ENCODE peak calls at places on chromosome 14, in eight cellular contexts. One of them, this sample, is unnamed.

GRCh38 chr14:22657861-22658260 is 13.7 kb upstream of the OR6J1 start:
- DNase-seq in K562: no peak
- DNase-seq in Peyer's patch: no peak
- DNase-seq in A549: no peak
- DNase-seq in sigmoid colon: no peak
- DNase-seq in HCT116: no peak
- DNase-seq in stomach: no peak
- DNase-seq in suprapubic skin: no peak
- DNase-seq in this sample: peak

GRCh38 chr14:105075364-105076295 is 10.4 kb upstream of the GPR132 start:
- DNase-seq in K562: peak
- DNase-seq in Peyer's patch: peak
- DNase-seq in A549: no peak
- DNase-seq in sigmoid colon: peak
- DNase-seq in HCT116: no peak
- DNase-seq in stomach: no peak
- DNase-seq in suprapubic skin: no peak
- DNase-seq in this sample: peak

GRCh38 chr14:65231286-65231980 is 129.1 kb upstream of the MAX start:
- DNase-seq in K562: no peak
- DNase-seq in Peyer's patch: no peak
- DNase-seq in A549: no peak
- DNase-seq in sigmoid colon: no peak
- DNase-seq in HCT116: no peak
- DNase-seq in stomach: no peak
- DNase-seq in suprapubic skin: no peak
- DNase-seq in this sample: no peak

GRCh38 chr14:73973497-73973896 is 23.4 kb downstream of the COQ6 start:
- DNase-seq in K562: no peak
- DNase-seq in Peyer's patch: no peak
- DNase-seq in A549: no peak
- DNase-seq in sigmoid colon: no peak
- DNase-seq in HCT116: no peak
- DNase-seq in stomach: no peak
- DNase-seq in suprapubic skin: no peak
- DNase-seq in this sample: peak

GRCh38 chr14:53054457-53054856 is 98.7 kb downstream of the DDHD1 start:
- DNase-seq in K562: no peak
- DNase-seq in Peyer's patch: no peak
- DNase-seq in A549: no peak
- DNase-seq in sigmoid colon: no peak
- DNase-seq in HCT116: no peak
- DNase-seq in stomach: no peak
- DNase-seq in suprapubic skin: no peak
- DNase-seq in this sample: no peak

GRCh38 chr14:21494902-21495762 is 16.0 kb downstream of the METTL3 start:
- DNase-seq in K562: no peak
- DNase-seq in Peyer's patch: no peak
- DNase-seq in A549: no peak
- DNase-seq in sigmoid colon: no peak
- DNase-seq in HCT116: no peak
- DNase-seq in stomach: no peak
- DNase-seq in suprapubic skin: no peak
- DNase-seq in this sample: no peak

GRCh38 chr14:78974691-78975090 is 804.5 kb downstream of the NRXN3 start:
- DNase-seq in K562: no peak
- DNase-seq in Peyer's patch: no peak
- DNase-seq in A549: no peak
- DNase-seq in sigmoid colon: no peak
- DNase-seq in HCT116: no peak
- DNase-seq in stomach: no peak
- DNase-seq in suprapubic skin: no peak
- DNase-seq in this sample: no peak

GRCh38 chr14:98931911-98932310 is 340.1 kb downstream of the BCL11B start:
- DNase-seq in K562: no peak
- DNase-seq in Peyer's patch: no peak
- DNase-seq in A549: no peak
- DNase-seq in sigmoid colon: peak
- DNase-seq in HCT116: no peak
- DNase-seq in stomach: peak
- DNase-seq in suprapubic skin: peak
- DNase-seq in this sample: no peak

GRCh38 chr14:35534130-35534883 is at the start of gene INSM2:
- DNase-seq in K562: peak
- DNase-seq in Peyer's patch: no peak
- DNase-seq in A549: no peak
- DNase-seq in sigmoid colon: no peak
- DNase-seq in HCT116: no peak
- DNase-seq in stomach: no peak
- DNase-seq in suprapubic skin: no peak
- DNase-seq in this sample: peak

GRCh38 chr14:23284654-23285529 is 1.0 kb downstream of the HOMEZ start:
- DNase-seq in K562: no peak
- DNase-seq in Peyer's patch: no peak
- DNase-seq in A549: no peak
- DNase-seq in sigmoid colon: no peak
- DNase-seq in HCT116: no peak
- DNase-seq in stomach: no peak
- DNase-seq in suprapubic skin: no peak
- DNase-seq in this sample: peak

GRCh38 chr14:34201909-34202622 is 251.2 kb upstream of the EGLN3 start:
- DNase-seq in K562: no peak
- DNase-seq in Peyer's patch: no peak
- DNase-seq in A549: no peak
- DNase-seq in sigmoid colon: no peak
- DNase-seq in HCT116: no peak
- DNase-seq in stomach: no peak
- DNase-seq in suprapubic skin: no peak
- DNase-seq in this sample: no peak

GRCh38 chr14:24051162-24051788 is 534 bp upstream of the CARMIL3 start:
- DNase-seq in K562: no peak
- DNase-seq in Peyer's patch: no peak
- DNase-seq in A549: no peak
- DNase-seq in sigmoid colon: peak
- DNase-seq in HCT116: no peak
- DNase-seq in stomach: peak
- DNase-seq in suprapubic skin: no peak
- DNase-seq in this sample: no peak

GRCh38 chr14:90941705-90942104 is 118.7 kb downstream of the RPS6KA5 start:
- DNase-seq in K562: no peak
- DNase-seq in Peyer's patch: no peak
- DNase-seq in A549: no peak
- DNase-seq in sigmoid colon: no peak
- DNase-seq in HCT116: no peak
- DNase-seq in stomach: no peak
- DNase-seq in suprapubic skin: no peak
- DNase-seq in this sample: no peak

GRCh38 chr14:45698462-45699134 is 445.6 kb upstream of the MIS18BP1 start:
- DNase-seq in K562: no peak
- DNase-seq in Peyer's patch: no peak
- DNase-seq in A549: no peak
- DNase-seq in sigmoid colon: no peak
- DNase-seq in HCT116: no peak
- DNase-seq in stomach: peak
- DNase-seq in suprapubic skin: no peak
- DNase-seq in this sample: no peak

GRCh38 chr14:44586910-44587309 is 79.8 kb upstream of the FSCB start:
- DNase-seq in K562: no peak
- DNase-seq in Peyer's patch: no peak
- DNase-seq in A549: no peak
- DNase-seq in sigmoid colon: no peak
- DNase-seq in HCT116: no peak
- DNase-seq in stomach: no peak
- DNase-seq in suprapubic skin: no peak
- DNase-seq in this sample: no peak

GRCh38 chr14:34181308-34181707 is 230.4 kb upstream of the EGLN3 start:
- DNase-seq in K562: no peak
- DNase-seq in Peyer's patch: no peak
- DNase-seq in A549: no peak
- DNase-seq in sigmoid colon: no peak
- DNase-seq in HCT116: no peak
- DNase-seq in stomach: no peak
- DNase-seq in suprapubic skin: no peak
- DNase-seq in this sample: no peak

GRCh38 chr14:44803239-44803905 is 158.4 kb downstream of the KLHL28 start:
- DNase-seq in K562: peak
- DNase-seq in Peyer's patch: no peak
- DNase-seq in A549: peak
- DNase-seq in sigmoid colon: no peak
- DNase-seq in HCT116: peak
- DNase-seq in stomach: no peak
- DNase-seq in suprapubic skin: no peak
- DNase-seq in this sample: peak

GRCh38 chr14:24398943-24399801 is at the start of gene NYNRIN:
- DNase-seq in K562: peak
- DNase-seq in Peyer's patch: peak
- DNase-seq in A549: no peak
- DNase-seq in sigmoid colon: peak
- DNase-seq in HCT116: no peak
- DNase-seq in stomach: peak
- DNase-seq in suprapubic skin: peak
- DNase-seq in this sample: peak

DNA sequence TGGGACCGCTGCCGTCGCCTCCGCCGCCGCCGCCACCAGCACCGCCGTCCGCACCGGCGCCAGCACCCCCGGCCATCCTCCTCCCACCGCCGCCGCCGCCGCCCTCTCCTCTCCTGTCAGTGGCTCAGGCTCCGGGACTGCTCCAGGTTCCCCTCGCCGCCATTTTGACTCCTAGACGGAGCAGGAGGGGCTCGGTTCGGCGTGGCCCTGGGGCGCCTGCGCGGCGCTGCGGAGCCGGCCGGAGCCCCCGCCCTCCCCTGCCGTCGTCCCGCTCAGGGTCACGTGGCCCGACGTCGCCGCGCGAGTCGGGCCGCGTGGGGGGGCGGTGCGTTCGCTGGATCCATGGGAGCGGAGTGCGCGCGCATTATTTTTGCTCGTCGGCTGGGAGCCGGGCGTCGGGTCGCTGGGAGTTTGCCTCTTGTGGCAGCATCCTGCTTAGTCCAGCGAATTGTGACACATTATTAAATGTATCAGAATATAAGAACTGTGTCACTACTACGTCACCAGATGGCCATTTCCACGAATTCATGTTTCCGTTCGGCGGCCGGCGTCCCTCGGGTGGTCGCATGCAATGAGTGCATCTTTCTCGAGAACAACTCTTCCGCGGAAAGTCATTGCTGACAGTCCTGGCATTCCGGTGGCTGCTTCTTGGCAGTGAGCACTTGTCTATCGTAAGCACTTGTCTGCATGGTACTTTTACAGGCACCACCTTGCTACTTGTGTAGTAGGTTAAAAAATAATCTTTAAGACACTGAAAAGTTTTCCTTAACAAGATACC is at the start of gene BTBD7:
- DNase-seq in K562: peak
- DNase-seq in Peyer's patch: peak
- DNase-seq in A549: peak
- DNase-seq in sigmoid colon: peak
- DNase-seq in HCT116: peak
- DNase-seq in stomach: peak
- DNase-seq in suprapubic skin: peak
- DNase-seq in this sample: peak
- TF ChIP-seq POLR2A in K562: peak
- TF ChIP-seq POLR2A in Peyer's patch: peak
- TF ChIP-seq POLR2A in A549: peak
- TF ChIP-seq POLR2A in sigmoid colon: no peak
- TF ChIP-seq POLR2A in HCT116: peak
- TF ChIP-seq POLR2A in stomach: no peak
- TF ChIP-seq POLR2A in suprapubic skin: peak
- TF ChIP-seq POLR2A in this sample: peak

DNA sequence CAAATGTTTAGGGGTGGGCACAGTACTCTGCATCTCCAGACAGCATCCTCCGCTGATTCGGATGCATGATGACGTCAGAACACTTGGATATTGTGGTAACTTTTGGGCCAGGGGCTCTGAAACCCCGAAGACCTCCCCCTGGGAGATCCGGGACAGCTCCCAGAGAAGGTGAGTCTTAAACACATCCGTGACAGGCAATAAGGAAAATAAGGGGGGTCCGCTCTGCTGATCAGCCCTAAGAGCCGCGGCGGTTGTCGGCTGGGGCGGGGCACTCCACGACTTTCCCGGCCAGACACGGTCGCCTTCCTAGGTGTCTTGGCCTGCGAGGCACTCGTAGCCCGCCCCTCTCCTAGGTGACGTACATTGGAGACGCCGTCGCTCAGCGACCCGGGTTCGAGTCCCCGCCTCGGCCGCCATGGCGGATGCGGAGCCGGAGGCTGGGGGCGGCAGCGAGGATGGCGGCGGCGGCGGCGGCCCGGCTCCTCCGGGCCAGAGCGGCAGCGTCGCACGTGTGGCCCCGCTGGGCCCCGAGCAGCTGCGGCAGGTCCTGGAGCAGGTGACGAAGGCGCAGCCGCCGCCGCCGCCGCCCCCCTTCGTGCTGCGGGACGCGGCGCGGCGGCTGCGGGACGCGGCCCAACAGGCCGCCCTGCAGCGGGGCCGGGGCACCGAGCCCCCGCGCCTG is at the start of gene ZNF839:
- DNase-seq in K562: peak
- DNase-seq in Peyer's patch: peak
- DNase-seq in A549: peak
- DNase-seq in sigmoid colon: peak
- DNase-seq in HCT116: peak
- DNase-seq in stomach: peak
- DNase-seq in suprapubic skin: peak
- DNase-seq in this sample: peak
- TF ChIP-seq POLR2A in K562: no peak
- TF ChIP-seq POLR2A in Peyer's patch: peak
- TF ChIP-seq POLR2A in A549: peak
- TF ChIP-seq POLR2A in sigmoid colon: no peak
- TF ChIP-seq POLR2A in HCT116: no peak
- TF ChIP-seq POLR2A in stomach: no peak
- TF ChIP-seq POLR2A in suprapubic skin: no peak
- TF ChIP-seq POLR2A in this sample: peak

GRCh38 chr14:96923003-96923402 is 125.8 kb downstream of the VRK1 start:
- DNase-seq in K562: no peak
- DNase-seq in Peyer's patch: no peak
- DNase-seq in A549: no peak
- DNase-seq in sigmoid colon: no peak
- DNase-seq in HCT116: no peak
- DNase-seq in stomach: no peak
- DNase-seq in suprapubic skin: no peak
- DNase-seq in this sample: no peak
- TF ChIP-seq POLR2A in K562: no peak
- TF ChIP-seq POLR2A in Peyer's patch: no peak
- TF ChIP-seq POLR2A in A549: no peak
- TF ChIP-seq POLR2A in sigmoid colon: no peak
- TF ChIP-seq POLR2A in HCT116: no peak
- TF ChIP-seq POLR2A in stomach: no peak
- TF ChIP-seq POLR2A in suprapubic skin: no peak
- TF ChIP-seq POLR2A in this sample: no peak

DNA sequence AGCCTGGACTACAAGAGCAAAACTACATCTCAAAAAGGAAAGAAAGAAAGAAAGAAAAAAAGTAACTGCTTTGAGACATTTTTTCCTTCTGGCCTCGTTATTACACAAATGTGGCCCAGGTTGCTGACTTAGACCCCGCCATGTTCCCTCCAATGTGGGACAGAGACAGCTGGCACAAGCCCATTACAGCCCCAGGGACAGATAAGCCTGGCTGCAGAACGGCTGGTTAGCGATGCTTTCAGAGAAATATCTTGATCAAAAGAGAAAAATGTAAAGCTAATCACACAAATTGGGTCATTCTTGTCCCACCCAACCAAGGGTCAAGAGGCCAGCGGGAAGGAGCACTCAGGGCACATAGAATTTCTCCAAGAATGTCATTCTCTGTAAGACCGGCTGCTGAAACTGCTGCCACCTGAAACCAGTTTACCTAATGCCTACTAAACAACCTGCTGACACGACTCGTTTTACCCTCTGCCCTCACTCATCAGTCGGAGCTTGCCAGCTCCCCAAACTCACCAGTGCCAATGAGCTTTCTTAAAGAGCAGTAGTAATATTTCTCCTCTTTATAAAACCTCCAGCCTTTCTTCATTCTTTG is 63.1 kb downstream of the TNFAIP2 start:
- DNase-seq in K562: no peak
- DNase-seq in Peyer's patch: no peak
- DNase-seq in A549: no peak
- DNase-seq in sigmoid colon: peak
- DNase-seq in HCT116: no peak
- DNase-seq in stomach: no peak
- DNase-seq in suprapubic skin: no peak
- DNase-seq in this sample: no peak
- TF ChIP-seq POLR2A in K562: no peak
- TF ChIP-seq POLR2A in Peyer's patch: no peak
- TF ChIP-seq POLR2A in A549: no peak
- TF ChIP-seq POLR2A in sigmoid colon: no peak
- TF ChIP-seq POLR2A in HCT116: no peak
- TF ChIP-seq POLR2A in stomach: no peak
- TF ChIP-seq POLR2A in suprapubic skin: no peak
- TF ChIP-seq POLR2A in this sample: no peak

This sample was measured in erythroblast.